ENCODE peak calls at places on chromosomes 16 and 17, in four cellular contexts. J is D721Med, E is RCC 7860, R is ACHN. C is an unnamed sample.

GRCh38 chr17:82775033-82775823 is 23.4 kb downstream of the TBCD start:
- DNase-seq in J (peak), E (no peak), R (peak), C (no peak)

GRCh38 chr17:64309710-64310109 is 46.6 kb upstream of the TEX2 start:
- DNase-seq in J (no peak), R (no peak), E (no peak), C (no peak)

GRCh38 chr16:30354423-30355143 is 525 bp downstream of the CD2BP2 start:
- DNase-seq in J (no peak), E (no peak), R (no peak), C (no peak)

GRCh38 chr17:61400786-61401279 is 1.2 kb downstream of the TBX2 start:
- DNase-seq in J (no peak), R (no peak), E (no peak), C (no peak)

GRCh38 chr17:18037482-18037881 is 1.5 kb downstream of the ATPAF2 start:
- DNase-seq in J (no peak), E (no peak), R (no peak), C (no peak)

GRCh38 chr17:43878260-43879082 is 28.9 kb downstream of the MPP2 start:
- DNase-seq in R (peak), E (peak), J (peak), C (peak)

GRCh38 chr16:86823895-86824671 is 245.7 kb downstream of the FOXL1 start:
- DNase-seq in J (no peak), R (no peak), E (peak), C (no peak)

GRCh38 chr16:60031751-60032150 is 1297.6 kb upstream of the GOT2 start:
- DNase-seq in R (no peak), J (no peak), E (no peak), C (no peak)

GRCh38 chr17:75228847-75229246 is 23.4 kb downstream of the NUP85 start:
- DNase-seq in R (no peak), J (no peak), E (no peak), C (no peak)

GRCh38 chr16:76193851-76194620 is 83.2 kb upstream of the CNTNAP4 start:
- DNase-seq in R (no peak), E (no peak), J (no peak), C (no peak)

GRCh38 chr17:3589784-3590183 is 19.4 kb downstream of the TRPV1 start:
- DNase-seq in E (no peak), J (no peak), R (no peak), C (no peak)

GRCh38 chr17:63675231-63675606 is 24.7 kb downstream of the LIMD2 start:
- DNase-seq in E (no peak), J (no peak), R (no peak), C (no peak)

GRCh38 chr16:75494696-75495601 is at the start of gene CHST6:
- DNase-seq in R (peak), E (no peak), J (no peak), C (no peak)